ENCODE peak calls at places on chromosomes 1 and 21, in four cellular contexts. D is GM12878, Q is K562, B is H1. N is an unnamed sample.

GRCh38 chr1:14602131-14602530 is 3.6 kb downstream of the KAZN start:
- DNase-seq in D (no peak), Q (no peak), B (no peak), N (no peak)

GRCh38 chr1:182601926-182602325 is 2.3 kb downstream of the RGS16 start:
- DNase-seq in D (no peak), Q (no peak), B (no peak), N (no peak)

GRCh38 chr1:60886793-60887331 is 195.5 kb upstream of the NFIA start:
- DNase-seq in D (no peak), Q (peak; percentile 72), B (peak; percentile 68), N (no peak)

GRCh38 chr21:33135925-33136324 is 66.0 kb downstream of the OLIG1 start:
- DNase-seq in D (no peak), Q (no peak), B (no peak), N (no peak)

GRCh38 chr1:113929750-113930498 is 800 bp downstream of the HIPK1 start:
- DNase-seq in D (no peak), Q (peak; percentile 77), B (peak; percentile 69), N (peak; percentile 65)

GRCh38 chr1:66542314-66542713 is 8.4 kb downstream of the SGIP1 start:
- DNase-seq in D (no peak), Q (no peak), B (no peak), N (no peak)

GRCh38 chr1:53295746-53296722 is 31.8 kb downstream of the LRP8 start:
- DNase-seq in D (peak; percentile 36), Q (no peak), B (no peak), N (no peak)

GRCh38 chr1:164602480-164603093 is 43.6 kb downstream of the PBX1 start:
- DNase-seq in D (no peak), Q (no peak), B (no peak), N (peak; percentile 91)

GRCh38 chr21:38691626-38692025 is 114.1 kb upstream of the ETS2 start:
- DNase-seq in D (no peak), Q (no peak), B (no peak), N (no peak)

GRCh38 chr1:1282998-1283397 is 2.8 kb downstream of the SCNN1D start:
- DNase-seq in D (no peak), Q (no peak), B (no peak), N (no peak)

GRCh38 chr1:175750366-175751111 is 7.1 kb upstream of the TNR start:
- DNase-seq in D (no peak), Q (no peak), B (no peak), N (no peak)

GRCh38 chr1:60280256-60280655 is 206.7 kb upstream of the C1orf87 start:
- DNase-seq in D (no peak), Q (no peak), B (no peak), N (no peak)

GRCh38 chr1:234927968-234928635 is 200.5 kb downstream of the TOMM20 start:
- DNase-seq in D (no peak), Q (no peak), B (no peak), N (no peak)

GRCh38 chr1:38476784-38477175 is 382.8 kb downstream of the RRAGC start:
- DNase-seq in D (no peak), Q (no peak), B (no peak), N (no peak)

GRCh38 chr1:38474738-38475623 is 384.6 kb downstream of the RRAGC start:
- DNase-seq in D (peak; percentile 97), Q (no peak), B (no peak), N (no peak)

GRCh38 chr1:38477811-38478210 is 381.8 kb downstream of the RRAGC start:
- DNase-seq in D (no peak), Q (no peak), B (no peak), N (no peak)

GRCh38 chr1:38475624-38476005 is 384.0 kb downstream of the RRAGC start:
- DNase-seq in D (no peak), Q (no peak), B (no peak), N (no peak)

GRCh38 chr1:38476111-38476783 is 383.3 kb downstream of the RRAGC start:
- DNase-seq in D (no peak), Q (no peak), B (peak; percentile 72), N (no peak)
- TF ChIP-seq JUND in D (no peak), Q (no peak), B (no peak), N (no peak)

GRCh38 chr1:201332616-201333335 is 44.7 kb downstream of the TNNT2 start:
- DNase-seq in D (no peak), Q (no peak), B (no peak), N (no peak)

GRCh38 chr1:201331166-201331565 is 46.3 kb downstream of the TNNT2 start:
- DNase-seq in D (no peak), Q (no peak), B (no peak), N (no peak)

GRCh38 chr1:201329801-201330200 is 46.5 kb downstream of the PKP1 start:
- DNase-seq in D (no peak), Q (no peak), B (no peak), N (no peak)

GRCh38 chr1:201330541-201330940 is 46.9 kb downstream of the TNNT2 start:
- DNase-seq in D (no peak), Q (no peak), B (no peak), N (no peak)

GRCh38 chr1:201332021-201332420 is 45.5 kb downstream of the TNNT2 start:
- DNase-seq in D (no peak), Q (no peak), B (no peak), N (no peak)
- TF ChIP-seq JUND in D (no peak), Q (no peak), B (no peak), N (no peak)

DNA sequence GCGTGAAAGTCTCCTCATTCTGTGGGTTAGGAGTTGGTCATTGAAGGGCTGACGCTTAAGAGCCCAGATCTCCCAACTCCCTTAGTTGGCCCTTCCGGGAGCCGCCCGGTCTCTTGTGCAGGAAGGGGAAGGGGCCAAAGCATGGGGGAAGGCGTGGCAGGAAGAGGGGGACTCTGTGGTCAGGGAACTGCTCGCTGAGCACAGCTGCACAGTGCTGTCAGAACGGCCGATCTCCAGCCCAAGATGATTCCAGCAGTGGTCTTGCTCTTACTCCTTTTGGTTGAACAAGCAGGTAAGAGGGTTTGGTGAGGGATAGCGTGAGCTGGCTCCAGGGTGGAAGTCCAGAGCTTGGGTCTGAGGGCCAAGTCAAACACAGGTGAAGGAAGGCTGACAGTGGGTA is at the start of gene FCER1G:
- DNase-seq in D (no peak), Q (no peak), B (no peak), N (no peak)
- TF ChIP-seq JUND in D (no peak), Q (no peak), B (no peak), N (no peak)

GRCh38 chr1:211328866-211329265 is 2.2 kb downstream of the TRAF5 start:
- DNase-seq in D (no peak), Q (no peak), B (no peak), N (no peak)

GRCh38 chr1:211326528-211327340 is at the start of gene TRAF5:
- DNase-seq in D (no peak), Q (peak; percentile 71), B (peak; percentile 82), N (peak; percentile 42)

GRCh38 chr1:211326140-211326527 is 499 bp upstream of the TRAF5 start:
- DNase-seq in D (no peak), Q (no peak), B (peak; percentile 33), N (no peak)

GRCh38 chr1:211328084-211328694 is 1.6 kb downstream of the TRAF5 start:
- DNase-seq in D (no peak), Q (no peak), B (no peak), N (no peak)

GRCh38 chr1:211327341-211327921 is 798 bp downstream of the TRAF5 start:
- DNase-seq in D (no peak), Q (peak; percentile 51), B (no peak), N (peak; percentile 74)
- TF ChIP-seq JUND in D (no peak), Q (no peak), B (no peak), N (no peak)

GRCh38 chr1:9534953-9535352 is 4.3 kb upstream of the SLC25A33 start:
- DNase-seq in D (no peak), Q (no peak), B (no peak), N (no peak)

GRCh38 chr1:9538669-9539164 is 548 bp upstream of the SLC25A33 start:
- DNase-seq in D (no peak), Q (no peak), B (no peak), N (no peak)

GRCh38 chr1:9539165-9539828 is at the start of gene SLC25A33:
- DNase-seq in D (peak; percentile 91), Q (peak; percentile 99), B (peak; percentile 99), N (peak; percentile 85)

GRCh38 chr1:9537863-9538668 is 1.2 kb upstream of the SLC25A33 start:
- DNase-seq in D (no peak), Q (peak; percentile 36), B (no peak), N (peak; percentile 79)

GRCh38 chr1:9536301-9536700 is 3.0 kb upstream of the SLC25A33 start:
- DNase-seq in D (no peak), Q (no peak), B (no peak), N (no peak)
- TF ChIP-seq JUND in D (no peak), Q (no peak), B (no peak), N (no peak)

GRCh38 chr1:92329356-92330129 is 30.7 kb downstream of the RPAP2 start:
- DNase-seq in D (no peak), Q (no peak), B (no peak), N (no peak)
- TF ChIP-seq JUND in D (no peak), Q (no peak), B (no peak), N (no peak)

DNA sequence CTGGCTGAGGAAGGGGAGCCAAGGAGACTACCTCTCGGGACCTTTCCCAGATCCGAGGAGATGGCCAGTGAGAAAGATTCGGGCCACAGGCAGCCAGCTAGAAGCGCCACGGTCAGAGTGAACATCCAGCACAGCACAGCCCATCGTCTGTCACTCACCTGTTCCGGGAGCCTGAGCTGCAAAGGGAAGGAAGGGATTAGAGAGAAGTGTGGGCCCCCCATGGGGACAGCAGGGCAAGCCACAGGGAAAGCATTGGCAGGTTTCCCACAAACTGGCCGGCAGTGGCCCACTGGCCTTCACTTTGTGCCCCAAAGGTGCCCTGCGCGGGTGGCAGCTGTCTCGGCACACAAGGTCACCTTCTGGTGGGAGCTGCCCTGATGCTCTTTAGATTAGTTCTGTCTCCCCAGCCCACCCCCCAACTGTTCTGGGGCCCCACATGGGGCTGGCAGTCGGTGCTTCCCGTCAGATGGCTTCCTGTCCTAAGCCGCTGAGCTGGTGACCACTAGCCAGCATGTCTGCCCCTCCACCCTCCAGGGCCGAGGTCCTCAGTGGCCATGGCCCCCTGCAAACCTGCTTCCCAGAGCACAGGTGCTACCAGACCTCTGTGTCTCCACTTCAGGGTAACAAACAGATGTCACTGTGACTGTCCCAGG is 56.7 kb downstream of the LACTBL1 start:
- DNase-seq in D (no peak), Q (no peak), B (no peak), N (no peak)
- TF ChIP-seq JUND in D (no peak), Q (no peak), B (no peak), N (no peak)

N was measured in T47D.